ENCODE peak calls at places on chromosomes 11 and 22, in seven cellular contexts. One of them, this sample, is unnamed.

GRCh38 chr11:120712862-120713770 is 201.6 kb downstream of the GRIK4 start:
- DNase-seq in ACHN: no peak
- DNase-seq in brain microvascular endothelial cell: no peak
- DNase-seq in NCI-H187: no peak
- DNase-seq in activated CD4-positive, alpha-beta T cell treated with anti-CD3 and anti-CD28 coated beads, Interleukin-2, amount 10 ng/mL, durations not matched to agents 7 days and 5 days: no peak
- DNase-seq in uterus: peak
- DNase-seq in RWPE1: no peak
- DNase-seq in this sample: no peak

GRCh38 chr11:18599739-18600230 is at the start of gene MISFA:
- DNase-seq in NCI-H187: no peak
- DNase-seq in ACHN: no peak
- DNase-seq in activated CD4-positive, alpha-beta T cell treated with anti-CD3 and anti-CD28 coated beads, Interleukin-2, amount 10 ng/mL, durations not matched to agents 7 days and 5 days: no peak
- DNase-seq in uterus: no peak
- DNase-seq in brain microvascular endothelial cell: no peak
- DNase-seq in RWPE1: no peak
- DNase-seq in this sample: no peak

GRCh38 chr11:102733232-102733875 is 8.6 kb upstream of the MMP8 start:
- DNase-seq in brain microvascular endothelial cell: peak
- DNase-seq in uterus: no peak
- DNase-seq in NCI-H187: peak
- DNase-seq in ACHN: peak
- DNase-seq in activated CD4-positive, alpha-beta T cell treated with anti-CD3 and anti-CD28 coated beads, Interleukin-2, amount 10 ng/mL, durations not matched to agents 7 days and 5 days: peak
- DNase-seq in RWPE1: peak
- DNase-seq in this sample: no peak

GRCh38 chr22:46803031-46803880 is 40.8 kb downstream of the TBC1D22A start:
- DNase-seq in uterus: no peak
- DNase-seq in ACHN: peak
- DNase-seq in NCI-H187: no peak
- DNase-seq in activated CD4-positive, alpha-beta T cell treated with anti-CD3 and anti-CD28 coated beads, Interleukin-2, amount 10 ng/mL, durations not matched to agents 7 days and 5 days: peak
- DNase-seq in brain microvascular endothelial cell: no peak
- DNase-seq in RWPE1: peak
- DNase-seq in this sample: no peak

GRCh38 chr11:131754671-131755070 is 384.3 kb downstream of the NTM start:
- DNase-seq in brain microvascular endothelial cell: no peak
- DNase-seq in uterus: no peak
- DNase-seq in ACHN: no peak
- DNase-seq in NCI-H187: no peak
- DNase-seq in RWPE1: no peak
- DNase-seq in activated CD4-positive, alpha-beta T cell treated with anti-CD3 and anti-CD28 coated beads, Interleukin-2, amount 10 ng/mL, durations not matched to agents 7 days and 5 days: no peak
- DNase-seq in this sample: no peak

GRCh38 chr11:12675951-12676711 is 1.9 kb downstream of the TEAD1 start:
- DNase-seq in brain microvascular endothelial cell: no peak
- DNase-seq in NCI-H187: no peak
- DNase-seq in uterus: peak
- DNase-seq in activated CD4-positive, alpha-beta T cell treated with anti-CD3 and anti-CD28 coated beads, Interleukin-2, amount 10 ng/mL, durations not matched to agents 7 days and 5 days: no peak
- DNase-seq in ACHN: peak
- DNase-seq in RWPE1: peak
- DNase-seq in this sample: no peak

GRCh38 chr11:104442320-104442719 is 278.4 kb upstream of the PDGFD start:
- DNase-seq in activated CD4-positive, alpha-beta T cell treated with anti-CD3 and anti-CD28 coated beads, Interleukin-2, amount 10 ng/mL, durations not matched to agents 7 days and 5 days: no peak
- DNase-seq in ACHN: no peak
- DNase-seq in RWPE1: no peak
- DNase-seq in brain microvascular endothelial cell: no peak
- DNase-seq in uterus: no peak
- DNase-seq in NCI-H187: no peak
- DNase-seq in this sample: no peak

GRCh38 chr22:36862251-36863242 is 1.7 kb downstream of the NCF4 start:
- DNase-seq in uterus: no peak
- DNase-seq in RWPE1: no peak
- DNase-seq in brain microvascular endothelial cell: no peak
- DNase-seq in NCI-H187: no peak
- DNase-seq in ACHN: no peak
- DNase-seq in activated CD4-positive, alpha-beta T cell treated with anti-CD3 and anti-CD28 coated beads, Interleukin-2, amount 10 ng/mL, durations not matched to agents 7 days and 5 days: no peak
- DNase-seq in this sample: no peak

GRCh38 chr11:3058753-3059664 is 1.8 kb upstream of the CARS1 start:
- DNase-seq in brain microvascular endothelial cell: peak
- DNase-seq in RWPE1: peak
- DNase-seq in ACHN: peak
- DNase-seq in uterus: no peak
- DNase-seq in NCI-H187: no peak
- DNase-seq in activated CD4-positive, alpha-beta T cell treated with anti-CD3 and anti-CD28 coated beads, Interleukin-2, amount 10 ng/mL, durations not matched to agents 7 days and 5 days: no peak
- DNase-seq in this sample: no peak

GRCh38 chr22:42646569-42647525 is 2.3 kb downstream of the CYB5R3 start:
- DNase-seq in NCI-H187: no peak
- DNase-seq in brain microvascular endothelial cell: no peak
- DNase-seq in ACHN: no peak
- DNase-seq in RWPE1: no peak
- DNase-seq in uterus: no peak
- DNase-seq in activated CD4-positive, alpha-beta T cell treated with anti-CD3 and anti-CD28 coated beads, Interleukin-2, amount 10 ng/mL, durations not matched to agents 7 days and 5 days: no peak
- DNase-seq in this sample: no peak

GRCh38 chr22:34113381-34113780 is 193.1 kb upstream of the LARGE1 start:
- DNase-seq in NCI-H187: peak
- DNase-seq in RWPE1: no peak
- DNase-seq in brain microvascular endothelial cell: no peak
- DNase-seq in uterus: no peak
- DNase-seq in activated CD4-positive, alpha-beta T cell treated with anti-CD3 and anti-CD28 coated beads, Interleukin-2, amount 10 ng/mL, durations not matched to agents 7 days and 5 days: no peak
- DNase-seq in ACHN: no peak
- DNase-seq in this sample: no peak

GRCh38 chr11:104581246-104581980 is 316.8 kb downstream of the CASP12 start:
- DNase-seq in brain microvascular endothelial cell: no peak
- DNase-seq in uterus: no peak
- DNase-seq in activated CD4-positive, alpha-beta T cell treated with anti-CD3 and anti-CD28 coated beads, Interleukin-2, amount 10 ng/mL, durations not matched to agents 7 days and 5 days: no peak
- DNase-seq in RWPE1: no peak
- DNase-seq in ACHN: no peak
- DNase-seq in NCI-H187: no peak
- DNase-seq in this sample: no peak

GRCh38 chr11:44162004-44162403 is 66.5 kb downstream of the EXT2 start:
- DNase-seq in ACHN: no peak
- DNase-seq in RWPE1: no peak
- DNase-seq in NCI-H187: no peak
- DNase-seq in activated CD4-positive, alpha-beta T cell treated with anti-CD3 and anti-CD28 coated beads, Interleukin-2, amount 10 ng/mL, durations not matched to agents 7 days and 5 days: no peak
- DNase-seq in uterus: no peak
- DNase-seq in brain microvascular endothelial cell: no peak
- DNase-seq in this sample: no peak

GRCh38 chr22:32686354-32686753 is 115.2 kb upstream of the TIMP3 start:
- DNase-seq in uterus: no peak
- DNase-seq in RWPE1: no peak
- DNase-seq in NCI-H187: no peak
- DNase-seq in ACHN: no peak
- DNase-seq in activated CD4-positive, alpha-beta T cell treated with anti-CD3 and anti-CD28 coated beads, Interleukin-2, amount 10 ng/mL, durations not matched to agents 7 days and 5 days: no peak
- DNase-seq in brain microvascular endothelial cell: no peak
- DNase-seq in this sample: no peak

GRCh38 chr11:37450613-37451012 is 852.6 kb upstream of the RAG2 start:
- DNase-seq in activated CD4-positive, alpha-beta T cell treated with anti-CD3 and anti-CD28 coated beads, Interleukin-2, amount 10 ng/mL, durations not matched to agents 7 days and 5 days: no peak
- DNase-seq in uterus: no peak
- DNase-seq in RWPE1: no peak
- DNase-seq in ACHN: no peak
- DNase-seq in brain microvascular endothelial cell: no peak
- DNase-seq in NCI-H187: no peak
- DNase-seq in this sample: no peak

GRCh38 chr11:17734986-17735822 is 623 bp downstream of the KCNC1 start:
- DNase-seq in NCI-H187: peak
- DNase-seq in ACHN: peak
- DNase-seq in activated CD4-positive, alpha-beta T cell treated with anti-CD3 and anti-CD28 coated beads, Interleukin-2, amount 10 ng/mL, durations not matched to agents 7 days and 5 days: peak
- DNase-seq in RWPE1: peak
- DNase-seq in brain microvascular endothelial cell: peak
- DNase-seq in uterus: no peak
- DNase-seq in this sample: no peak

GRCh38 chr11:33475999-33476398 is 218.8 kb downstream of the HIPK3 start:
- DNase-seq in ACHN: no peak
- DNase-seq in NCI-H187: no peak
- DNase-seq in brain microvascular endothelial cell: peak
- DNase-seq in uterus: peak
- DNase-seq in RWPE1: no peak
- DNase-seq in activated CD4-positive, alpha-beta T cell treated with anti-CD3 and anti-CD28 coated beads, Interleukin-2, amount 10 ng/mL, durations not matched to agents 7 days and 5 days: no peak
- DNase-seq in this sample: no peak

GRCh38 chr22:46067159-46068111 is 82.9 kb upstream of the PPARA start:
- DNase-seq in brain microvascular endothelial cell: no peak
- DNase-seq in ACHN: no peak
- DNase-seq in uterus: peak
- DNase-seq in NCI-H187: no peak
- DNase-seq in activated CD4-positive, alpha-beta T cell treated with anti-CD3 and anti-CD28 coated beads, Interleukin-2, amount 10 ng/mL, durations not matched to agents 7 days and 5 days: no peak
- DNase-seq in RWPE1: no peak
- DNase-seq in this sample: no peak

GRCh38 chr22:45717787-45718186 is 46.2 kb downstream of the ATXN10 start:
- DNase-seq in ACHN: peak
- DNase-seq in activated CD4-positive, alpha-beta T cell treated with anti-CD3 and anti-CD28 coated beads, Interleukin-2, amount 10 ng/mL, durations not matched to agents 7 days and 5 days: no peak
- DNase-seq in RWPE1: peak
- DNase-seq in NCI-H187: no peak
- DNase-seq in brain microvascular endothelial cell: no peak
- DNase-seq in uterus: no peak
- DNase-seq in this sample: no peak

GRCh38 chr22:32862936-32863661 is 61.6 kb downstream of the TIMP3 start:
- DNase-seq in ACHN: no peak
- DNase-seq in NCI-H187: no peak
- DNase-seq in activated CD4-positive, alpha-beta T cell treated with anti-CD3 and anti-CD28 coated beads, Interleukin-2, amount 10 ng/mL, durations not matched to agents 7 days and 5 days: no peak
- DNase-seq in RWPE1: no peak
- DNase-seq in brain microvascular endothelial cell: no peak
- DNase-seq in uterus: no peak
- DNase-seq in this sample: no peak

GRCh38 chr11:111417011-111417765 is 38.1 kb upstream of the POU2AF1 start:
- DNase-seq in brain microvascular endothelial cell: no peak
- DNase-seq in NCI-H187: no peak
- DNase-seq in RWPE1: no peak
- DNase-seq in ACHN: peak
- DNase-seq in uterus: no peak
- DNase-seq in activated CD4-positive, alpha-beta T cell treated with anti-CD3 and anti-CD28 coated beads, Interleukin-2, amount 10 ng/mL, durations not matched to agents 7 days and 5 days: no peak
- DNase-seq in this sample: no peak

GRCh38 chr11:75389276-75389605 is 10.1 kb upstream of the RPS3 start:
- DNase-seq in ACHN: no peak
- DNase-seq in uterus: no peak
- DNase-seq in activated CD4-positive, alpha-beta T cell treated with anti-CD3 and anti-CD28 coated beads, Interleukin-2, amount 10 ng/mL, durations not matched to agents 7 days and 5 days: no peak
- DNase-seq in NCI-H187: no peak
- DNase-seq in brain microvascular endothelial cell: no peak
- DNase-seq in RWPE1: no peak
- DNase-seq in this sample: no peak

GRCh38 chr22:35622132-35622913 is 5.2 kb upstream of the MB start:
- DNase-seq in activated CD4-positive, alpha-beta T cell treated with anti-CD3 and anti-CD28 coated beads, Interleukin-2, amount 10 ng/mL, durations not matched to agents 7 days and 5 days: no peak
- DNase-seq in RWPE1: no peak
- DNase-seq in brain microvascular endothelial cell: no peak
- DNase-seq in uterus: peak
- DNase-seq in NCI-H187: peak
- DNase-seq in ACHN: no peak
- DNase-seq in this sample: no peak

GRCh38 chr11:124740277-124740882 is 638 bp downstream of the NRGN start:
- DNase-seq in NCI-H187: no peak
- DNase-seq in ACHN: peak
- DNase-seq in uterus: no peak
- DNase-seq in brain microvascular endothelial cell: no peak
- DNase-seq in activated CD4-positive, alpha-beta T cell treated with anti-CD3 and anti-CD28 coated beads, Interleukin-2, amount 10 ng/mL, durations not matched to agents 7 days and 5 days: peak
- DNase-seq in RWPE1: no peak
- DNase-seq in this sample: no peak

GRCh38 chr11:114438303-114438702 is 964 bp upstream of the REXO2 start:
- DNase-seq in ACHN: no peak
- DNase-seq in RWPE1: peak
- DNase-seq in NCI-H187: no peak
- DNase-seq in uterus: no peak
- DNase-seq in activated CD4-positive, alpha-beta T cell treated with anti-CD3 and anti-CD28 coated beads, Interleukin-2, amount 10 ng/mL, durations not matched to agents 7 days and 5 days: no peak
- DNase-seq in brain microvascular endothelial cell: peak
- DNase-seq in this sample: no peak

GRCh38 chr11:117228091-117228490 is 3.8 kb downstream of the PCSK7 start:
- DNase-seq in NCI-H187: no peak
- DNase-seq in RWPE1: no peak
- DNase-seq in uterus: peak
- DNase-seq in ACHN: no peak
- DNase-seq in activated CD4-positive, alpha-beta T cell treated with anti-CD3 and anti-CD28 coated beads, Interleukin-2, amount 10 ng/mL, durations not matched to agents 7 days and 5 days: no peak
- DNase-seq in brain microvascular endothelial cell: no peak
- DNase-seq in this sample: no peak

GRCh38 chr11:90639687-90640086 is 416.8 kb upstream of the CHORDC1 start:
- DNase-seq in NCI-H187: no peak
- DNase-seq in brain microvascular endothelial cell: peak
- DNase-seq in ACHN: peak
- DNase-seq in uterus: no peak
- DNase-seq in RWPE1: peak
- DNase-seq in activated CD4-positive, alpha-beta T cell treated with anti-CD3 and anti-CD28 coated beads, Interleukin-2, amount 10 ng/mL, durations not matched to agents 7 days and 5 days: no peak
- DNase-seq in this sample: no peak

GRCh38 chr11:119091966-119092879 is 7.5 kb downstream of the HMBS start:
- DNase-seq in NCI-H187: no peak
- DNase-seq in ACHN: no peak
- DNase-seq in activated CD4-positive, alpha-beta T cell treated with anti-CD3 and anti-CD28 coated beads, Interleukin-2, amount 10 ng/mL, durations not matched to agents 7 days and 5 days: no peak
- DNase-seq in uterus: no peak
- DNase-seq in RWPE1: no peak
- DNase-seq in brain microvascular endothelial cell: no peak
- DNase-seq in this sample: no peak

GRCh38 chr11:3345736-3346135 is 33.2 kb downstream of the ZNF195 start:
- DNase-seq in RWPE1: no peak
- DNase-seq in activated CD4-positive, alpha-beta T cell treated with anti-CD3 and anti-CD28 coated beads, Interleukin-2, amount 10 ng/mL, durations not matched to agents 7 days and 5 days: no peak
- DNase-seq in ACHN: no peak
- DNase-seq in uterus: no peak
- DNase-seq in NCI-H187: no peak
- DNase-seq in brain microvascular endothelial cell: no peak
- DNase-seq in this sample: no peak

GRCh38 chr22:46220921-46221320 is 29.2 kb downstream of the CDPF1 start:
- DNase-seq in RWPE1: no peak
- DNase-seq in brain microvascular endothelial cell: peak
- DNase-seq in uterus: no peak
- DNase-seq in activated CD4-positive, alpha-beta T cell treated with anti-CD3 and anti-CD28 coated beads, Interleukin-2, amount 10 ng/mL, durations not matched to agents 7 days and 5 days: no peak
- DNase-seq in NCI-H187: no peak
- DNase-seq in ACHN: no peak
- DNase-seq in this sample: no peak

GRCh38 chr11:47716692-47717091 is 1.5 kb upstream of the AGBL2 start:
- DNase-seq in activated CD4-positive, alpha-beta T cell treated with anti-CD3 and anti-CD28 coated beads, Interleukin-2, amount 10 ng/mL, durations not matched to agents 7 days and 5 days: peak
- DNase-seq in ACHN: no peak
- DNase-seq in RWPE1: no peak
- DNase-seq in NCI-H187: no peak
- DNase-seq in uterus: no peak
- DNase-seq in brain microvascular endothelial cell: no peak
- DNase-seq in this sample: no peak

GRCh38 chr11:2151500-2152257 is 9.3 kb downstream of the INS start:
- DNase-seq in activated CD4-positive, alpha-beta T cell treated with anti-CD3 and anti-CD28 coated beads, Interleukin-2, amount 10 ng/mL, durations not matched to agents 7 days and 5 days: peak
- DNase-seq in brain microvascular endothelial cell: peak
- DNase-seq in NCI-H187: peak
- DNase-seq in ACHN: peak
- DNase-seq in RWPE1: peak
- DNase-seq in uterus: peak
- DNase-seq in this sample: no peak

GRCh38 chr11:3795131-3796092 is 1.9 kb downstream of the NUP98 start:
- DNase-seq in activated CD4-positive, alpha-beta T cell treated with anti-CD3 and anti-CD28 coated beads, Interleukin-2, amount 10 ng/mL, durations not matched to agents 7 days and 5 days: no peak
- DNase-seq in brain microvascular endothelial cell: no peak
- DNase-seq in ACHN: no peak
- DNase-seq in RWPE1: no peak
- DNase-seq in NCI-H187: no peak
- DNase-seq in uterus: no peak
- DNase-seq in this sample: no peak

GRCh38 chr11:95150977-95151684 is 61.5 kb downstream of the ENDOD1 start:
- DNase-seq in RWPE1: peak
- DNase-seq in uterus: peak
- DNase-seq in brain microvascular endothelial cell: peak
- DNase-seq in activated CD4-positive, alpha-beta T cell treated with anti-CD3 and anti-CD28 coated beads, Interleukin-2, amount 10 ng/mL, durations not matched to agents 7 days and 5 days: peak
- DNase-seq in ACHN: peak
- DNase-seq in NCI-H187: peak
- DNase-seq in this sample: peak

GRCh38 chr11:86548278-86548917 is 124.0 kb downstream of the ME3 start:
- DNase-seq in NCI-H187: no peak
- DNase-seq in RWPE1: no peak
- DNase-seq in activated CD4-positive, alpha-beta T cell treated with anti-CD3 and anti-CD28 coated beads, Interleukin-2, amount 10 ng/mL, durations not matched to agents 7 days and 5 days: no peak
- DNase-seq in ACHN: no peak
- DNase-seq in uterus: no peak
- DNase-seq in brain microvascular endothelial cell: peak
- DNase-seq in this sample: no peak

GRCh38 chr11:70522613-70523311 is 124.4 kb downstream of the CTTN start:
- DNase-seq in NCI-H187: peak
- DNase-seq in activated CD4-positive, alpha-beta T cell treated with anti-CD3 and anti-CD28 coated beads, Interleukin-2, amount 10 ng/mL, durations not matched to agents 7 days and 5 days: peak
- DNase-seq in ACHN: no peak
- DNase-seq in RWPE1: no peak
- DNase-seq in brain microvascular endothelial cell: no peak
- DNase-seq in uterus: no peak
- DNase-seq in this sample: no peak

GRCh38 chr11:66020618-66021357 is 5.5 kb downstream of the CATSPER1 start:
- DNase-seq in RWPE1: peak
- DNase-seq in brain microvascular endothelial cell: peak
- DNase-seq in uterus: no peak
- DNase-seq in ACHN: peak
- DNase-seq in NCI-H187: no peak
- DNase-seq in activated CD4-positive, alpha-beta T cell treated with anti-CD3 and anti-CD28 coated beads, Interleukin-2, amount 10 ng/mL, durations not matched to agents 7 days and 5 days: no peak
- DNase-seq in this sample: no peak

GRCh38 chr11:47154738-47155570 is 21.7 kb downstream of the ARFGAP2 start:
- DNase-seq in activated CD4-positive, alpha-beta T cell treated with anti-CD3 and anti-CD28 coated beads, Interleukin-2, amount 10 ng/mL, durations not matched to agents 7 days and 5 days: peak
- DNase-seq in NCI-H187: no peak
- DNase-seq in RWPE1: no peak
- DNase-seq in ACHN: no peak
- DNase-seq in brain microvascular endothelial cell: no peak
- DNase-seq in uterus: no peak
- DNase-seq in this sample: no peak

This sample was measured in NCI-H1436 treated with DMSO at 0.1 percent for 48 hours.